ENCODE peak calls at places on chromosomes 4 and X, in four cellular contexts. W is GM12878, Y is K562, O is HL-60. R is an unnamed sample.

GRCh38 chr4:173539986-173540385 is 10.0 kb upstream of the HAND2 start:
- DNase-seq in W (no peak), Y (no peak), O (no peak), R (no peak)

GRCh38 chr4:87093443-87094123 is 126.8 kb downstream of the KLHL8 start:
- DNase-seq in W (peak), Y (peak), O (peak), R (peak)

GRCh38 chr4:132910226-132910748 is 238.8 kb upstream of the PCDH10 start:
- DNase-seq in W (no peak), Y (no peak), O (no peak), R (no peak)

GRCh38 chrX:78104447-78105176 is 564 bp downstream of the PGK1 start:
- DNase-seq in W (no peak), Y (peak), O (peak), R (no peak)

GRCh38 chr4:24880171-24880570 is 32.7 kb downstream of the CCDC149 start:
- DNase-seq in W (no peak), Y (no peak), O (no peak), R (no peak)

GRCh38 chr4:337932-338758 is 531 bp downstream of the ZNF141 start:
- DNase-seq in W (no peak), Y (no peak), O (peak), R (no peak)

GRCh38 chr4:117983541-117984451 is 50.5 kb upstream of the NDST3 start:
- DNase-seq in W (no peak), Y (no peak), O (peak), R (no peak)

GRCh38 chrX:136620780-136621179 is 27.2 kb upstream of the CD40LG start:
- DNase-seq in W (no peak), Y (no peak), O (no peak), R (no peak)

GRCh38 chr4:38456096-38456495 is 207.9 kb upstream of the KLF3 start:
- DNase-seq in W (no peak), Y (no peak), O (no peak), R (no peak)

GRCh38 chr4:143363332-143363731 is 26.7 kb downstream of the GAB1 start:
- DNase-seq in W (no peak), Y (no peak), O (no peak), R (no peak)

GRCh38 chr4:20268028-20268427 is 16.3 kb downstream of the SLIT2 start:
- DNase-seq in W (no peak), Y (no peak), O (no peak), R (no peak)

GRCh38 chrX:106220177-106220576 is 52.1 kb downstream of the PWWP3B start:
- DNase-seq in W (no peak), Y (no peak), O (no peak), R (no peak)

GRCh38 chrX:41293269-41293668 is 40.7 kb upstream of the DDX3X start:
- DNase-seq in W (no peak), Y (no peak), O (peak), R (no peak)

GRCh38 chr4:83109480-83110221 is 4.9 kb downstream of the PLAC8 start:
- DNase-seq in W (no peak), Y (no peak), O (peak), R (peak)

GRCh38 chr4:76811604-76812412 is 86.1 kb downstream of the SOWAHB start:
- DNase-seq in W (no peak), Y (peak), O (no peak), R (no peak)

GRCh38 chr4:76582074-76582816 is 147.2 kb downstream of the SHROOM3 start:
- DNase-seq in W (no peak), Y (no peak), O (no peak), R (no peak)

GRCh38 chr4:147778942-147779341 is 47.1 kb downstream of the ARHGAP10 start:
- DNase-seq in W (peak), Y (no peak), O (no peak), R (no peak)

GRCh38 chrX:153968754-153969124 is 2.9 kb downstream of the HCFC1 start:
- DNase-seq in W (no peak), Y (no peak), O (peak), R (no peak)

GRCh38 chr4:160038560-160038959 is 935.7 kb downstream of the RAPGEF2 start:
- DNase-seq in W (no peak), Y (no peak), O (no peak), R (no peak)

GRCh38 chr4:99563310-99564186 is at the start of gene TRMT10A:
- DNase-seq in W (peak), Y (peak), O (peak), R (peak)

GRCh38 chrX:129698150-129698549 is 40.6 kb upstream of the XPNPEP2 start:
- DNase-seq in W (no peak), Y (no peak), O (no peak), R (no peak)

GRCh38 chrX:41394293-41394692 is 52.9 kb upstream of the NYX start:
- DNase-seq in W (no peak), Y (no peak), O (no peak), R (no peak)

GRCh38 chr4:150579591-150580234 is 2.2 kb upstream of the MAB21L2 start:
- DNase-seq in W (no peak), Y (no peak), O (no peak), R (no peak)

GRCh38 chrX:129653985-129654651 is 638 bp downstream of the APLN start:
- DNase-seq in W (no peak), Y (no peak), O (peak), R (no peak)

GRCh38 chr4:164894725-164895124 is 17.7 kb downstream of the APELA start:
- DNase-seq in W (peak), Y (no peak), O (no peak), R (no peak)

GRCh38 chr4:110196206-110196870 is 2.1 kb downstream of the ELOVL6 start:
- DNase-seq in W (no peak), Y (peak), O (no peak), R (peak)

GRCh38 chr4:110198472-110199419 is at the start of gene ELOVL6:
- DNase-seq in W (peak), Y (peak), O (no peak), R (no peak)

GRCh38 chr4:110197421-110198398 is 705 bp downstream of the ELOVL6 start:
- DNase-seq in W (no peak), Y (peak), O (no peak), R (peak)

GRCh38 chr4:110195561-110196205 is 2.7 kb downstream of the ELOVL6 start:
- DNase-seq in W (no peak), Y (no peak), O (no peak), R (no peak)

GRCh38 chr4:110196871-110197420 is 1.5 kb downstream of the ELOVL6 start:
- DNase-seq in W (no peak), Y (peak), O (peak), R (peak)
- TF ChIP-seq SPI1 in W (no peak), Y (no peak), O (no peak), R (no peak)

GRCh38 chr4:90069151-90069550 is 58.0 kb upstream of the CCSER1 start:
- DNase-seq in W (no peak), Y (no peak), O (no peak), R (no peak)
- TF ChIP-seq SPI1 in W (no peak), Y (no peak), O (no peak), R (no peak)

DNA sequence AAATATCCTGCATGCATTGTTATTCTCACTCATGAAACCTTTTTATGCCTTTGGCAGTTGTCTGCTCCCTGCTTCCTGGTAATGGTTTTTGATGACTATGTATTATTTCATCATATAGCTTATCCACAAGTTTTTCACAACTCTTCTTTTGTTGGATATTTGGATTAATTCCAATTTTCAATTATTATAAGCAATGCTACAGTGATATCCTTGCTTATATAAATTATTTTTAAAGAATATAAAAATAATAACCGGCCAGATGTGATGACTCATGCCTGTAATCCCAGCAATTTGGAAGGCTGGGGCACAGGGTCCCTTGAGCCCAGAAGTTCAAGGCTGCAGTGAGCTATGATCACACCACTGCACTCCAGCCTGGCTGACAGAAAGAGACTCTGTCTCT is 47.0 kb downstream of the ASIC5 start:
- DNase-seq in W (no peak), Y (no peak), O (no peak), R (no peak)
- TF ChIP-seq SPI1 in W (no peak), Y (no peak), O (no peak), R (no peak)

DNA sequence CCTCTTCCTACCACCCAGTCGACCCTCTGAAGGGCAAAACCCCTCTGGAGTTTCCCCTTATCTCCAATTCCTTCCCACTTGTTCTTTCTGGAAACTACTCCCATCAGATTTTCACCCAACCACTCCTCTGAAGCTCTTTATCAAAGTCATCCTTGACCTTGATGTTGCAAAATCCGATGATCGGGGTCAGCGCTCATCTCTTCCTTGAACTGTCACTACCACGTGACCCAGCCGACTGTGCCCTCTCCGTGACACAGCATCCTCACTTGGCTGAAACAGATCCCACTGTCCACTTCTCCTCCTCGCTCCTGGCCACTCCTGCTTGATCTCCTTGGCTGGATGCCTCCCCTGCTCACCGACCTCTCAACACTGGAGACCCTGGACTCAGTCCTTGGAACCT is 1.1 kb downstream of the CFAP99 start:
- DNase-seq in W (no peak), Y (peak), O (peak), R (no peak)
- TF ChIP-seq SPI1 in W (no peak), Y (no peak), O (no peak), R (no peak)

GRCh38 chrX:10203617-10204016 is 46.8 kb downstream of the CLCN4 start:
- DNase-seq in W (no peak), Y (no peak), O (no peak), R (no peak)

GRCh38 chrX:10208953-10209352 is 52.2 kb downstream of the CLCN4 start:
- DNase-seq in W (no peak), Y (no peak), O (no peak), R (no peak)

GRCh38 chrX:10212395-10212794 is 55.6 kb downstream of the CLCN4 start:
- DNase-seq in W (no peak), Y (no peak), O (no peak), R (no peak)

GRCh38 chrX:10213716-10214115 is 56.9 kb downstream of the CLCN4 start:
- DNase-seq in W (no peak), Y (no peak), O (no peak), R (no peak)

GRCh38 chrX:10208281-10208856 is 51.6 kb downstream of the CLCN4 start:
- DNase-seq in W (no peak), Y (no peak), O (no peak), R (no peak)
- TF ChIP-seq SPI1 in W (no peak), Y (no peak), O (no peak), R (peak)

GRCh38 chr4:183968931-183969330 is 63.8 kb downstream of the STOX2 start:
- DNase-seq in W (no peak), Y (no peak), O (no peak), R (no peak)

GRCh38 chr4:183962413-183962812 is 57.3 kb downstream of the STOX2 start:
- DNase-seq in W (no peak), Y (no peak), O (no peak), R (no peak)

GRCh38 chr4:183968502-183968901 is 63.4 kb downstream of the STOX2 start:
- DNase-seq in W (no peak), Y (no peak), O (no peak), R (no peak)

GRCh38 chr4:183969596-183969995 is 64.5 kb downstream of the STOX2 start:
- DNase-seq in W (no peak), Y (no peak), O (no peak), R (no peak)

GRCh38 chr4:183966371-183966770 is 61.3 kb downstream of the STOX2 start:
- DNase-seq in W (no peak), Y (no peak), O (peak), R (no peak)
- TF ChIP-seq SPI1 in W (no peak), Y (no peak), O (peak), R (no peak)

GRCh38 chr4:10033191-10033881 is 12.0 kb upstream of the SLC2A9 start:
- DNase-seq in W (no peak), Y (peak), O (no peak), R (no peak)

GRCh38 chr4:10034136-10034535 is 12.8 kb upstream of the SLC2A9 start:
- DNase-seq in W (no peak), Y (no peak), O (no peak), R (no peak)

GRCh38 chr4:10032625-10033024 is 11.3 kb upstream of the SLC2A9 start:
- DNase-seq in W (no peak), Y (no peak), O (peak), R (no peak)

GRCh38 chr4:10030946-10031662 is 9.8 kb upstream of the SLC2A9 start:
- DNase-seq in W (no peak), Y (no peak), O (no peak), R (no peak)

DNA sequence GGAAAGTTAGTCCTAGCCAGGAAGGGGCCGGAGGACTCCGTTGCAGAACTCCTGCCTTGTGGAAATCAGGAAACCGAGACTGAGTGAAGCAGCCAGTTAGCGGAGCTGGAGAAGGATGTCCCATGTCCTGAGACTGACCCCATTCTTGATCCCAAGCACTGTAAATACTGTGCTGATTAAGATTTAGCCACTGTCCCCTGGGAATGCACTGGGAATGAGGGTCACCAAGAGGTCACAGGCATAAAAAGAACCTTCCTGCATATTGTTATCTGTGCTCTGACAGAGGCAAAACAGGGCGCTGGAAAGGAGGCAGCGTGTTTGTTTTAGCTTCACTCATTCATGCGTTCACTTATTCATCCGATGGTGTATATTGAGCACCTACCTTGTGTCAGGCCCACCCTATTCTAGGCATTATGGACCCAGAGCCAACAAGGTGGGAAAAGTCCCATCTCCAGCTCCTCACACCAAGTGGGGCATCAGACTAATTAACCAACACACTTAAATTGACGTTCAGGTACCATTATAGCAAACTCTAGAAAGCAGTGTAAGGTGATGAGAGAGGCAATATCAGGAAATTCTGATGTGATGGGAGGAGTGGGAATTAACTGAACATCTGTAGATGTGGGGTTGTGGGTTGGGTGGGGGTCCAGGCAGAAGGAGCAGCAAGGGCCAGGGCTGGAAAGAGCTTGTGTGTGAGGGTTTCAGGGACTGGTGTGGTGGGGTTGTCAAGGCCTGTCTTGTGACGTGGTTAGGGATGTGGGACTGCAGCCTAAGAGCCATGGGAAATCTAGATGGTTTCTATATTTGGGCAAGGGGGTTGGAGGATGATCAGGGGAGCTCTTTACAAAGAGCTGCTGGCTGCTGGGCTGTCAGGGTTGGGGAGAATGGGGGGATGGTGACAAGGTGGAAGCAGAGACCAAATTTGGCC is 10.6 kb upstream of the SLC2A9 start:
- DNase-seq in W (no peak), Y (no peak), O (no peak), R (no peak)
- TF ChIP-seq SPI1 in W (no peak), Y (no peak), O (no peak), R (no peak)

GRCh38 chr4:170399894-170400293 is 310.1 kb upstream of the AADAT start:
- DNase-seq in W (no peak), Y (no peak), O (no peak), R (no peak)

GRCh38 chr4:170395773-170396172 is 306.0 kb upstream of the AADAT start:
- DNase-seq in W (no peak), Y (no peak), O (no peak), R (no peak)

GRCh38 chr4:170398228-170398627 is 308.5 kb upstream of the AADAT start:
- DNase-seq in W (no peak), Y (no peak), O (no peak), R (no peak)

GRCh38 chr4:170400346-170400745 is 310.6 kb upstream of the AADAT start:
- DNase-seq in W (no peak), Y (no peak), O (no peak), R (no peak)
- TF ChIP-seq SPI1 in W (no peak), Y (no peak), O (no peak), R (no peak)

DNA sequence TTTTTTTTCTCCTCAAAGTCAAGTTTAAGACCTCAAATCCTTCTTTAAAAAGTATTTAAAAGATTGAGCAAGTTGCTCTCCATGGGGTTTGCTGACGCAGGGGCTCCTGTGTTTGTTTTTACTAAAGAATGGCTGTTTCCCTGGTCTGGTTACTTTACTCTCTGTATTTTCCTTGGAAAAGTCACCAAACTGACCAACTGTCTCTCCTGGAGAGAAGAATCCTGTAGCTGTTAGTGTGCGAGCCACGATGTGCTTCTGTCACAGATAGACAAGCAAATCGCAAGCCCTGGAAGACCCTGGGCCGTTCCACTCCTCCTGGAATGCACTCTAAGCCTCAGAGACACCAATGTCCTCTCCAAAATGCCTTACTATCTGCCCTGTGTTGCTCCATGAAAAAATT is 212.1 kb downstream of the CHIC2 start:
- DNase-seq in W (no peak), Y (no peak), O (no peak), R (no peak)
- TF ChIP-seq SPI1 in W (no peak), Y (no peak), O (no peak), R (no peak)